ENCODE peak calls at places on chromosomes 1 and 21, in eight cellular contexts. V is heart right ventricle, W is H1, A is neural progenitor cell, X is hepatocyte, K is DND-41, U is A673, O is brain microvascular endothelial cell. P is an unnamed sample.
A peak's percentile ranks its signal among the peaks of the same experiment; 100 is the strongest.

GRCh38 chr1:89844860-89845259 is 24.0 kb downstream of the LRRC8D start:
- DNase-seq in O (no peak), V (no peak), U (no peak), W (no peak), K (no peak), A (no peak), X (no peak), P (no peak)

GRCh38 chr1:15948600-15949452 is 27.1 kb downstream of the ZBTB17 start:
- DNase-seq in W (no peak), X (peak; percentile 66), O (peak; percentile 95), K (no peak), V (peak; percentile 55), A (no peak), U (peak; percentile 77), P (peak; percentile 81)

GRCh38 chr1:207619833-207620572 is 24.9 kb upstream of the CR1L start:
- DNase-seq in W (no peak), A (peak; percentile 73), X (peak; percentile 73), K (peak; percentile 19), O (peak; percentile 43), V (no peak), U (peak; percentile 71), P (peak; percentile 41)

GRCh38 chr1:75471245-75471644 is 139.7 kb downstream of the SLC44A5 start:
- DNase-seq in V (no peak), K (no peak), X (no peak), U (no peak), W (no peak), A (no peak), O (no peak), P (no peak)

GRCh38 chr1:107357381-107357780 is 216.5 kb downstream of the NTNG1 start:
- DNase-seq in O (no peak), X (no peak), W (no peak), V (no peak), K (no peak), U (no peak), A (no peak), P (no peak)

GRCh38 chr1:15799928-15800835 is 7.3 kb downstream of the UQCRHL start:
- DNase-seq in U (no peak), K (no peak), O (peak; percentile 37), V (no peak), X (peak; percentile 91), A (peak; percentile 44), W (peak; percentile 62), P (peak; percentile 98)

GRCh38 chr1:227299688-227300087 is 18.6 kb downstream of the CDC42BPA start:
- DNase-seq in O (peak; percentile 7), V (no peak), W (no peak), U (no peak), K (no peak), A (no peak), X (no peak), P (peak; percentile 60)

GRCh38 chr1:31413405-31414005 is 492 bp downstream of the SERINC2 start:
- DNase-seq in U (no peak), X (peak; percentile 85), V (peak; percentile 82), A (peak; percentile 70), K (no peak), O (peak; percentile 10), W (peak; percentile 74), P (no peak)

GRCh38 chr1:205930698-205931330 is 12.4 kb downstream of the SLC26A9 start:
- DNase-seq in V (no peak), W (no peak), X (no peak), U (no peak), A (no peak), O (no peak), K (no peak), P (no peak)

GRCh38 chr1:241834733-241835377 is 13.1 kb upstream of the EXO1 start:
- DNase-seq in X (peak; percentile 58), V (no peak), K (no peak), A (peak; percentile 55), O (peak; percentile 31), U (peak; percentile 39), W (no peak), P (no peak)

GRCh38 chr1:245336149-245336983 is 181.6 kb downstream of the KIF26B start:
- DNase-seq in X (no peak), K (no peak), W (peak; percentile 56), V (no peak), O (no peak), A (no peak), U (no peak), P (peak; percentile 51)

GRCh38 chr21:35062016-35062415 is 12.9 kb upstream of the RUNX1 start:
- DNase-seq in W (no peak), O (no peak), A (no peak), X (no peak), V (no peak), U (no peak), K (no peak), P (no peak)

GRCh38 chr21:39003982-39004775 is 179.1 kb downstream of the PSMG1 start:
- DNase-seq in X (no peak), W (no peak), U (no peak), O (peak; percentile 39), V (no peak), K (peak; percentile 54), A (no peak), P (no peak)

GRCh38 chr1:212234431-212235298 is 50.5 kb upstream of the PPP2R5A start:
- DNase-seq in K (no peak), U (peak; percentile 63), X (peak; percentile 73), O (peak; percentile 93), A (no peak), W (no peak), V (no peak), P (peak; percentile 90)

GRCh38 chr1:12527564-12527963 is 90.4 kb downstream of the DHRS3 start:
- DNase-seq in V (no peak), U (no peak), A (no peak), K (no peak), X (no peak), W (no peak), O (no peak), P (no peak)

DNA sequence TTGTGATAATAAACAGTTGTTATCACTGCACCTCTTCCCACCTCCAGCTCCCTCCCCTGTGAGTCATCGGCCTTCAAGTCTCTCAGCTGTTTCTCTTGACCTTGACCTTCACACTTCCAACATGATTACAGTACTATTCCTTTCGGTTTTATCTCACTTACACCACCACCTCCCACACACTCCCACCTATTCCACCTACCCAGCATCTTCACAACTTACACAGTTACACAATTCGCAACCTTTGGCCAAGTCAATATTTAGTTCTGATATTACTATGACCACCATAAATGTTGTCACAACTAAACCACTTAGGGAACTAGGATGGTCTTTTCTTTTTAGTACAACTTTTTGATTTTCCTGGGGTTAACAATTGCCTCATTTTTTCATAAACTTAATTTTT is 60.2 kb downstream of the RIPK4 start:
- DNase-seq in X (peak; percentile 87), U (no peak), O (no peak), A (no peak), V (no peak), K (no peak), W (no peak), P (peak; percentile 47)
- H3K27ac ChIP-seq in X (peak overlapping the region; percentile 93), U (no peak overlapping the region), O (no peak overlapping the region), A (no peak overlapping the region), V (no peak overlapping the region), K (peak overlapping the region; percentile 75), W (no peak overlapping the region), P (peak overlapping the region; percentile 57)

GRCh38 chr1:33370286-33370685 is 49.4 kb upstream of the A3GALT2 start:
- DNase-seq in O (no peak), W (no peak), U (no peak), K (no peak), X (no peak), V (peak; percentile 47), A (no peak), P (no peak)

GRCh38 chr1:33372162-33372561 is 51.3 kb upstream of the A3GALT2 start:
- DNase-seq in O (no peak), U (no peak), V (no peak), K (no peak), A (no peak), X (no peak), W (no peak), P (no peak)

GRCh38 chr1:33371334-33371733 is 50.4 kb upstream of the A3GALT2 start:
- DNase-seq in U (no peak), A (no peak), K (no peak), W (no peak), X (no peak), V (no peak), O (no peak), P (no peak)

GRCh38 chr1:33369764-33370163 is 48.9 kb upstream of the A3GALT2 start:
- DNase-seq in K (no peak), W (no peak), A (no peak), V (no peak), U (no peak), X (no peak), O (no peak), P (no peak)

DNA sequence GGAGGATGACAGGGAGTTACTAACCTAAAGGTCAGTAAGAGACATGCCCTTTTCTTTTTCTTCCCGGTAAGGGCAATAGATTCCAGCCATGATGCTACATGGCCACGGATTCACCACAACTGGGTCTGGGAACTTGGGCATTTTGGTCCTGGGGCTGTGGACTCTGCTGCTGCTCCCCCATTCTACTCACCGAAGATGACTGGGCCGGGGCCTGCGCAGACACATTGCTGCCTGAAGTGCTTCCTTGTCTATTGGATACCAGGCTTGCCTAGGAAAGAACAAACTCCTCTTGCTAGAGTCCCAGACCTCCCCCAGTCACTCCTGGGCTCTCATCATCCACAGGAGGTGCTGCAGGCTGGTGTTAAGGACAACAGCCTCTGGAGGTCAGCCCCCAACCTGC is 49.9 kb upstream of the A3GALT2 start:
- DNase-seq in X (no peak), O (no peak), A (no peak), W (no peak), V (no peak), U (no peak), K (no peak), P (no peak)
- TF ChIP-seq CTCF in X (no peak), O (no peak), A (no peak), W (no peak), V (no peak), U (no peak), K (no peak), P (no peak)

GRCh38 chr1:155320661-155321576 is at the start of gene RUSC1:
- DNase-seq in W (peak; percentile 95), K (no peak), A (peak; percentile 90), X (peak; percentile 58), V (peak; percentile 88), U (peak; percentile 84), O (peak; percentile 47), P (peak; percentile 17)

GRCh38 chr1:155322571-155322952 is 1.9 kb downstream of the RUSC1 start:
- DNase-seq in U (peak; percentile 22), O (no peak), X (peak; percentile 63), W (peak; percentile 73), K (peak; percentile 43), V (no peak), A (peak; percentile 64), P (no peak)

GRCh38 chr1:155320252-155320651 is 442 bp upstream of the RUSC1 start:
- DNase-seq in X (no peak), U (no peak), K (no peak), W (no peak), A (no peak), V (no peak), O (no peak), P (no peak)

GRCh38 chr1:155322953-155323728 is 2.4 kb downstream of the RUSC1 start:
- DNase-seq in X (peak; percentile 95), A (peak; percentile 95), K (peak; percentile 85), W (peak; percentile 98), U (peak; percentile 89), O (peak; percentile 82), V (peak; percentile 93), P (peak; percentile 96)

GRCh38 chr1:155321577-155322497 is 1.1 kb downstream of the RUSC1 start:
- DNase-seq in U (no peak), A (peak; percentile 42), K (no peak), W (peak; percentile 55), X (peak; percentile 31), V (peak; percentile 22), O (no peak), P (no peak)
- H3K27ac ChIP-seq in U (no peak overlapping the region), A (no peak overlapping the region), K (no peak overlapping the region), W (no peak overlapping the region), X (peak overlapping the region; percentile 94), V (peak overlapping the region; percentile 98), O (no peak overlapping the region), P (peak overlapping the region; percentile 98)

GRCh38 chr1:150258275-150258666 is 697 bp downstream of the CA14 start:
- DNase-seq in V (no peak), W (no peak), K (no peak), A (peak; percentile 39), O (no peak), X (no peak), U (no peak), P (no peak)
- TF ChIP-seq CTCF in V (no peak), W (no peak), K (no peak), A (no peak), O (no peak), X (no peak), U (no peak), P (no peak)

P was measured in RWPE1.